ENCODE peak calls at places on chromosome 20, in ten cellular contexts. M is Peyer's patch, J is lower leg skin, E is adrenal gland, D is esophagus squamous epithelium, Y is erythroblast, C is prostate gland, V is transverse colon, W is testis, I is stomach. L is an unnamed sample.

GRCh38 chr20:49595811-49596545 is 28.0 kb upstream of the PTGIS start:
- DNase-seq in M (no peak), C (no peak), J (no peak), E (no peak), D (no peak), V (no peak), W (no peak), I (no peak), Y (no peak), L (peak; percentile 81)

GRCh38 chr20:7818477-7818876 is 121.8 kb downstream of the HAO1 start:
- DNase-seq in I (no peak), M (no peak), W (no peak), Y (no peak), C (no peak), D (no peak), V (no peak), E (no peak), J (no peak), L (no peak)

GRCh38 chr20:1979116-1979778 is 14.6 kb downstream of the PDYN start:
- DNase-seq in E (no peak), M (no peak), J (peak; percentile 8), D (no peak), C (no peak), V (no peak), Y (no peak), W (no peak), I (no peak), L (no peak)

GRCh38 chr20:17538517-17539170 is 7.5 kb upstream of the BFSP1 start:
- DNase-seq in D (no peak), C (no peak), Y (no peak), J (no peak), W (no peak), M (no peak), V (no peak), I (no peak), E (no peak), L (no peak)

GRCh38 chr20:32564921-32565734 is 20.0 kb downstream of the NOL4L start:
- DNase-seq in W (peak; percentile 55), I (no peak), V (peak; percentile 46), D (no peak), Y (no peak), C (no peak), J (no peak), M (no peak), E (no peak), L (no peak)

GRCh38 chr20:57223648-57224489 is 42.6 kb downstream of the BMP7 start:
- DNase-seq in C (no peak), M (no peak), E (peak; percentile 24), I (no peak), D (no peak), W (peak; percentile 30), Y (no peak), J (peak; percentile 93), V (peak; percentile 21), L (no peak)

GRCh38 chr20:53387983-53388675 is 205.5 kb downstream of the ZNF217 start:
- DNase-seq in W (no peak), I (no peak), D (no peak), J (no peak), M (no peak), Y (no peak), V (no peak), C (no peak), E (no peak), L (no peak)

GRCh38 chr20:33999025-33999629 is 5.4 kb downstream of the RALY start:
- DNase-seq in C (no peak), M (no peak), V (no peak), Y (no peak), W (no peak), J (no peak), I (no peak), E (no peak), D (no peak), L (no peak)

GRCh38 chr20:14589383-14589782 is 252.0 kb upstream of the FLRT3 start:
- DNase-seq in V (no peak), C (no peak), J (no peak), M (no peak), I (no peak), W (no peak), E (no peak), Y (no peak), D (no peak), L (no peak)
- TF ChIP-seq POLR2A in V (no peak), C (no peak), J (no peak), M (no peak), I (no peak), W (no peak), E (no peak), Y (no peak), D (no peak), L (no peak)

GRCh38 chr20:22414354-22414753 is 170.0 kb downstream of the FOXA2 start:
- DNase-seq in M (no peak), E (no peak), D (no peak), C (no peak), W (no peak), V (no peak), I (no peak), J (no peak), Y (no peak), L (no peak)

GRCh38 chr20:22410556-22411130 is 173.7 kb downstream of the FOXA2 start:
- DNase-seq in I (no peak), V (no peak), C (no peak), J (no peak), W (no peak), E (no peak), Y (no peak), M (no peak), D (no peak), L (no peak)

GRCh38 chr20:22408521-22409402 is 175.6 kb downstream of the FOXA2 start:
- DNase-seq in E (no peak), I (no peak), Y (no peak), W (no peak), V (no peak), C (no peak), M (no peak), J (no peak), D (no peak), L (no peak)

GRCh38 chr20:22412977-22413868 is 171.1 kb downstream of the FOXA2 start:
- DNase-seq in D (no peak), M (no peak), I (no peak), C (no peak), V (no peak), E (no peak), J (no peak), Y (no peak), W (no peak), L (no peak)

DNA sequence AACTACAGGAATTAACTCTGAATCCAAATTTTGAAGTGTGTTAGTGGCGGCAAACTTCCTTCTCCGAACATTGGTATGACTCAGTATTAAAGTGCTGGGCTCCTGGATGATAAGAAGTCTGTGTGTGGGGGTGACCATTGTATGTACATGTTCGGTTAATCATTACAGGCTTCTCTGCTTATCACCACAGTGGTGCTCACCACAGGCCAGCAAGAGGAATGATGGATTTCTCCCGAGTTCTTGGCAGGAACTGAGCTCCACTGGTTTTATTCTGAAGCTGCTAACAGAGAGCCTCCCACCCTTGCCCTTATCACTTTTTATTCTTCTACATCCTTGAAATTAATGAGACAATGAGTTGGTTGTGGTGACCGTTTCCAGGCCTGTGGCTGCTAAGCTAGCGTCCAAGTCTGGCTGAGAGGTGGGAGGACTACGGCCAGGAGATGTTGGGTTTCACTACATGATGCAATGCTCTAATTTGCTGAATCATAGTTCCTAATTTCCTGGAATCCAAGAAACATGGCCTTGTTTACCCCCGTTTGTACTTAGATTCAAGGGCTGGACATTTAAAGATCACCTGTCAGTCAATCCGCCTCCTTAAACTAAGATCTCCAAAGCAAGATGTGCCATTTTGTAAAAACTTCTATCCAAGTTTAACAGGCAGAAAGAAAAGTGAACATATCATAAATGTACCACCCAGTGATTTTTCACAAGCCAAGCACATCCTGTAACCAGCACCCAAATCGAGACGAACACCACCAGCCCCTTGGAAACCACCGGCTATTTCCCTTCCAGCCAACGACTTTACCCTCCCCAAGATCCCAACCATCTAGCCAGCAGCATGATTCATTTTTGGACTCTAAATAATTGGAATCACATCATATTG is 172.6 kb downstream of the FOXA2 start:
- DNase-seq in D (no peak), V (no peak), M (no peak), J (no peak), Y (peak; percentile 61), C (no peak), W (peak; percentile 78), I (peak; percentile 51), E (no peak), L (no peak)
- TF ChIP-seq POLR2A in D (no peak), V (no peak), M (no peak), J (no peak), Y (no peak), C (no peak), W (no peak), I (no peak), E (no peak), L (no peak)

DNA sequence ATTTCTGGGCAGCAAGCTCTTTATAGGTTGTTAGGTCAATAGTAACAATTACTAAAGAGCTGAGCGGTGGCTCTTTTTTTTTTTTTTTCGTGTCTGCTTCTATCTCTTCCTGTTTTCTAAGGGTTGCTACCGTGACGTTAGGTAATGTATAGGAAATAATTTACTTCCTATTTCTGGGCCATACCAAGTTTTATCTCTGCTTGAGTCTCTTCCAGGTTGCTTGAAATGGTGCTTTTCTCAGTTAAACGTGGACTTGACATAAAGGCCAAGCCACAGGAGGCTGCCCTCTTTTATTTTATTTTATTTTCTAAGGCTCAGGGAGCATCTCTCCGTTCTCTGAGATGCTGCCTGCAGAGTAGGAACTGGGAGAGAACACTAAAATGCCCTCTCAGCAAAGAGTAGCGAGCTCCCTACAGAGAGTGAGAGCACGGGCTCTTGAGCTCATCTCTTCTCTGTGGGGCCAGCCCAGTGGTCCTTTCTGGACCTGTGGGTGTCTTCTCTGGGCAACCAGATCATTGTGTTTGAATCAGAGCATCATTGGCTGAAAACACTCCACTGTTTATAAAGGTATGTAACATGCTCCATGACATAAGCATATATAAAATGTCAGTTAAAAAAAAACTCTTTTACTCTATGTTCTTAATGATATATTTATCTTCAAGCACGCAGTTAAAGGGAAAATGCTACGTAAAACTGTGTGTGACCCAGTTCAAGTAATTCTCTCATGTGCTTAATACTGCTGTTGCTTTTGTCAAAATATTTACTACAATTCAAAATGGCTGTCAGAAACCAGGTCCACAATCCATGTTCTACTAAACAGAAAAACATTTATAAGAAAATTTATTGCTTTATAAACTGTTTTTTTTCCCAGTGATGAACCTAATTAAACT is at the start of gene ZNF831:
- DNase-seq in E (no peak), Y (no peak), J (no peak), W (no peak), D (no peak), M (no peak), I (no peak), V (no peak), C (no peak), L (no peak)
- TF ChIP-seq POLR2A in E (no peak), Y (no peak), J (no peak), W (no peak), D (no peak), M (no peak), I (no peak), V (no peak), C (no peak), L (no peak)

GRCh38 chr20:62900692-62901584 is 25.4 kb downstream of the DIDO1 start:
- DNase-seq in W (no peak), M (no peak), D (no peak), J (no peak), E (no peak), C (peak; percentile 71), I (peak; percentile 39), Y (peak; percentile 26), V (peak; percentile 53), L (no peak)

GRCh38 chr20:62899633-62900051 is 26.7 kb downstream of the DIDO1 start:
- DNase-seq in Y (no peak), I (no peak), V (peak; percentile 42), D (no peak), W (peak; percentile 60), C (no peak), E (no peak), M (no peak), J (no peak), L (no peak)

GRCh38 chr20:62898970-62899632 is 27.2 kb downstream of the DIDO1 start:
- DNase-seq in Y (no peak), W (no peak), D (no peak), E (no peak), M (no peak), I (no peak), V (no peak), J (no peak), C (no peak), L (no peak)

GRCh38 chr20:62901891-62902290 is 24.4 kb downstream of the DIDO1 start:
- DNase-seq in V (no peak), I (no peak), M (no peak), Y (no peak), C (no peak), J (no peak), E (no peak), W (no peak), D (no peak), L (no peak)

DNA sequence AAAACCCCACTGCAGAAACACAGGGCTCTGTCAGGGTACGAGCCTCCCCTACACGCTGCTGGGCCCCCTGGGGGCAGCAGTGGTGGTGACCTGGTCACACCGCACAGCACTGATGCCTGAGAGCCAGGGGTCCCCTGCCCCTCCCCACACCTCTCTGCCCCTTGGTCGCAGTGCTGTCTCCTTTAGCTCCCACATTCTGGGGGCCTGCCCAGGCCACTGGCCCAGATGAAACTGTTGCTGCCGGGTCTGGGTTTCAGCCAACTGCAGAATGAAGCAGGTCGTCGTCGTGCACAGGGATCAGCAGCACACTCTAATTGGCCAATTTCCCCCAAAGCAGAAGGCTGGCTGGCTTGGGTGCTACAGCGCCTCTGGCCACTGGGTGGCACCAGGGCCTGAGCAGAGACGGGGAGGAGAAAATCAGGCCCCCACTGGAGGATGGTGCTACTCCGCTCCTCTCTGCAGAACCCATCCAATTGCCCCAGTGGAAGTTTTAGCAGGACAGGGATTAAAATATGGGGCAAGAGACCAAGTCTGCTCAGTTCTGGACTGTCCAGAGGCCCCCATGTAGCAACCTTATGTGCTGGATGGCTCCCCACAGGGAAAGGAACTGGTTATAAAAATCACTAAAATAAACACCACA is 26.1 kb downstream of the DIDO1 start:
- DNase-seq in V (peak; percentile 81), W (peak; percentile 82), I (peak; percentile 75), C (peak; percentile 78), D (no peak), M (peak; percentile 74), Y (peak; percentile 73), J (peak; percentile 95), E (peak; percentile 73), L (peak; percentile 80)
- TF ChIP-seq POLR2A in V (no peak), W (no peak), I (no peak), C (no peak), D (no peak), M (no peak), Y (no peak), J (no peak), E (no peak), L (no peak)